ENCODE peak calls at places on chromosome 7, in six cellular contexts. One of them, this sample, is unnamed.
A peak's percentile ranks its signal among the peaks of the same experiment; 100 is the strongest.

GRCh38 chr7:94874036-94874745 is 33.2 kb upstream of the PPP1R9A start:
- DNase-seq in GM23248: no peak
- DNase-seq in PC-3: no peak
- DNase-seq in mesenchymal stem cell: no peak
- DNase-seq in colonic mucosa: no peak
- DNase-seq in neuronal stem cell: no peak
- DNase-seq in this sample: no peak

GRCh38 chr7:155753446-155753965 is 58.8 kb downstream of the SHH start:
- DNase-seq in neuronal stem cell: no peak
- DNase-seq in PC-3: no peak
- DNase-seq in colonic mucosa: no peak
- DNase-seq in GM23248: no peak
- DNase-seq in mesenchymal stem cell: no peak
- DNase-seq in this sample: no peak

GRCh38 chr7:66699998-66700397 is 40.5 kb upstream of the RABGEF1 start:
- DNase-seq in mesenchymal stem cell: no peak
- DNase-seq in PC-3: no peak
- DNase-seq in neuronal stem cell: no peak
- DNase-seq in GM23248: no peak
- DNase-seq in colonic mucosa: peak; percentile 30
- DNase-seq in this sample: no peak

GRCh38 chr7:106770191-106770590 is 94.9 kb upstream of the PIK3CG start:
- DNase-seq in PC-3: peak; percentile 91
- DNase-seq in neuronal stem cell: no peak
- DNase-seq in colonic mucosa: no peak
- DNase-seq in mesenchymal stem cell: peak; percentile 91
- DNase-seq in GM23248: peak; percentile 88
- DNase-seq in this sample: peak; percentile 86

GRCh38 chr7:68267486-68267885 is 1270.9 kb downstream of the TYW1 start:
- DNase-seq in GM23248: no peak
- DNase-seq in mesenchymal stem cell: no peak
- DNase-seq in PC-3: no peak
- DNase-seq in neuronal stem cell: no peak
- DNase-seq in colonic mucosa: no peak
- DNase-seq in this sample: no peak

GRCh38 chr7:16315280-16315679 is 106.1 kb downstream of the CRPPA start:
- DNase-seq in PC-3: no peak
- DNase-seq in neuronal stem cell: no peak
- DNase-seq in mesenchymal stem cell: no peak
- DNase-seq in colonic mucosa: no peak
- DNase-seq in GM23248: no peak
- DNase-seq in this sample: peak; percentile 27

GRCh38 chr7:100691676-100692577 is 2.1 kb downstream of the GIGYF1 start:
- DNase-seq in GM23248: peak; percentile 84
- DNase-seq in mesenchymal stem cell: peak; percentile 73
- DNase-seq in colonic mucosa: peak; percentile 88
- DNase-seq in PC-3: peak; percentile 78
- DNase-seq in neuronal stem cell: peak; percentile 92
- DNase-seq in this sample: peak; percentile 93

GRCh38 chr7:83514977-83515376 is 134.0 kb downstream of the SEMA3E start:
- DNase-seq in mesenchymal stem cell: no peak
- DNase-seq in PC-3: no peak
- DNase-seq in colonic mucosa: no peak
- DNase-seq in GM23248: no peak
- DNase-seq in neuronal stem cell: no peak
- DNase-seq in this sample: no peak

GRCh38 chr7:105487559-105488218 is 34.4 kb downstream of the PUS7 start:
- DNase-seq in GM23248: peak; percentile 86
- DNase-seq in neuronal stem cell: peak; percentile 2
- DNase-seq in mesenchymal stem cell: peak; percentile 82
- DNase-seq in colonic mucosa: no peak
- DNase-seq in PC-3: peak; percentile 58
- DNase-seq in this sample: peak; percentile 82

GRCh38 chr7:604884-605531 is 85.4 kb upstream of the PDGFA start:
- DNase-seq in mesenchymal stem cell: no peak
- DNase-seq in GM23248: no peak
- DNase-seq in colonic mucosa: no peak
- DNase-seq in PC-3: no peak
- DNase-seq in neuronal stem cell: no peak
- DNase-seq in this sample: no peak

GRCh38 chr7:34620425-34620824 is 37.6 kb upstream of the NPSR1 start:
- DNase-seq in mesenchymal stem cell: no peak
- DNase-seq in neuronal stem cell: no peak
- DNase-seq in colonic mucosa: no peak
- DNase-seq in GM23248: no peak
- DNase-seq in PC-3: no peak
- DNase-seq in this sample: no peak

GRCh38 chr7:112423987-112424386 is 26.3 kb upstream of the IFRD1 start:
- DNase-seq in neuronal stem cell: no peak
- DNase-seq in GM23248: no peak
- DNase-seq in mesenchymal stem cell: no peak
- DNase-seq in PC-3: no peak
- DNase-seq in colonic mucosa: no peak
- DNase-seq in this sample: no peak

GRCh38 chr7:77698042-77698625 is 1.9 kb downstream of the RSBN1L start:
- DNase-seq in neuronal stem cell: no peak
- DNase-seq in mesenchymal stem cell: no peak
- DNase-seq in colonic mucosa: no peak
- DNase-seq in PC-3: no peak
- DNase-seq in GM23248: peak; percentile 25
- DNase-seq in this sample: peak; percentile 32

GRCh38 chr7:133854739-133855138 is 272.4 kb upstream of the LRGUK start:
- DNase-seq in neuronal stem cell: no peak
- DNase-seq in PC-3: peak; percentile 69
- DNase-seq in GM23248: peak; percentile 68
- DNase-seq in mesenchymal stem cell: peak; percentile 56
- DNase-seq in colonic mucosa: no peak
- DNase-seq in this sample: peak; percentile 81

GRCh38 chr7:66013938-66014337 is 31.9 kb upstream of the GUSB start:
- DNase-seq in neuronal stem cell: peak; percentile 8
- DNase-seq in GM23248: peak; percentile 67
- DNase-seq in colonic mucosa: no peak
- DNase-seq in PC-3: peak; percentile 35
- DNase-seq in mesenchymal stem cell: peak; percentile 72
- DNase-seq in this sample: peak; percentile 56

GRCh38 chr7:37109853-37110252 is 338.8 kb downstream of the ELMO1 start:
- DNase-seq in neuronal stem cell: no peak
- DNase-seq in PC-3: no peak
- DNase-seq in colonic mucosa: no peak
- DNase-seq in GM23248: no peak
- DNase-seq in mesenchymal stem cell: peak; percentile 63
- DNase-seq in this sample: no peak

GRCh38 chr7:130490888-130491771 is 755 bp upstream of the MEST start:
- DNase-seq in mesenchymal stem cell: peak; percentile 77
- DNase-seq in colonic mucosa: no peak
- DNase-seq in GM23248: peak; percentile 66
- DNase-seq in neuronal stem cell: peak; percentile 55
- DNase-seq in PC-3: no peak
- DNase-seq in this sample: peak; percentile 67

GRCh38 chr7:867406-868188 is 8.8 kb upstream of the GET4 start:
- DNase-seq in GM23248: peak; percentile 96
- DNase-seq in colonic mucosa: peak; percentile 90
- DNase-seq in mesenchymal stem cell: no peak
- DNase-seq in neuronal stem cell: no peak
- DNase-seq in PC-3: no peak
- DNase-seq in this sample: peak; percentile 51

GRCh38 chr7:21054427-21055133 is 267.9 kb upstream of the SP8 start:
- DNase-seq in colonic mucosa: no peak
- DNase-seq in PC-3: peak; percentile 19
- DNase-seq in GM23248: peak; percentile 2
- DNase-seq in mesenchymal stem cell: no peak
- DNase-seq in neuronal stem cell: no peak
- DNase-seq in this sample: no peak

GRCh38 chr7:97731736-97732370 is at the start of gene TAC1:
- DNase-seq in neuronal stem cell: peak; percentile 43
- DNase-seq in mesenchymal stem cell: no peak
- DNase-seq in GM23248: peak; percentile 32
- DNase-seq in PC-3: no peak
- DNase-seq in colonic mucosa: no peak
- DNase-seq in this sample: peak; percentile 22

GRCh38 chr7:64887756-64888508 is 15.1 kb upstream of the ZNF273 start:
- DNase-seq in GM23248: no peak
- DNase-seq in neuronal stem cell: no peak
- DNase-seq in mesenchymal stem cell: no peak
- DNase-seq in colonic mucosa: peak; percentile 61
- DNase-seq in PC-3: no peak
- DNase-seq in this sample: no peak

GRCh38 chr7:3063016-3063753 is 19.5 kb upstream of the CARD11 start:
- DNase-seq in neuronal stem cell: no peak
- DNase-seq in PC-3: peak; percentile 6
- DNase-seq in GM23248: no peak
- DNase-seq in mesenchymal stem cell: no peak
- DNase-seq in colonic mucosa: no peak
- DNase-seq in this sample: no peak

GRCh38 chr7:47474937-47475879 is 106.7 kb downstream of the TNS3 start:
- DNase-seq in neuronal stem cell: no peak
- DNase-seq in colonic mucosa: peak; percentile 93
- DNase-seq in PC-3: peak; percentile 96
- DNase-seq in GM23248: peak; percentile 98
- DNase-seq in mesenchymal stem cell: peak; percentile 99
- DNase-seq in this sample: peak; percentile 96

GRCh38 chr7:153472516-153472915 is 579.7 kb upstream of the DPP6 start:
- DNase-seq in mesenchymal stem cell: no peak
- DNase-seq in GM23248: no peak
- DNase-seq in colonic mucosa: no peak
- DNase-seq in PC-3: no peak
- DNase-seq in neuronal stem cell: no peak
- DNase-seq in this sample: no peak

GRCh38 chr7:102008535-102009262 is 191.3 kb downstream of the CUX1 start:
- DNase-seq in neuronal stem cell: no peak
- DNase-seq in PC-3: peak; percentile 60
- DNase-seq in GM23248: no peak
- DNase-seq in colonic mucosa: peak; percentile 84
- DNase-seq in mesenchymal stem cell: no peak
- DNase-seq in this sample: no peak

DNA sequence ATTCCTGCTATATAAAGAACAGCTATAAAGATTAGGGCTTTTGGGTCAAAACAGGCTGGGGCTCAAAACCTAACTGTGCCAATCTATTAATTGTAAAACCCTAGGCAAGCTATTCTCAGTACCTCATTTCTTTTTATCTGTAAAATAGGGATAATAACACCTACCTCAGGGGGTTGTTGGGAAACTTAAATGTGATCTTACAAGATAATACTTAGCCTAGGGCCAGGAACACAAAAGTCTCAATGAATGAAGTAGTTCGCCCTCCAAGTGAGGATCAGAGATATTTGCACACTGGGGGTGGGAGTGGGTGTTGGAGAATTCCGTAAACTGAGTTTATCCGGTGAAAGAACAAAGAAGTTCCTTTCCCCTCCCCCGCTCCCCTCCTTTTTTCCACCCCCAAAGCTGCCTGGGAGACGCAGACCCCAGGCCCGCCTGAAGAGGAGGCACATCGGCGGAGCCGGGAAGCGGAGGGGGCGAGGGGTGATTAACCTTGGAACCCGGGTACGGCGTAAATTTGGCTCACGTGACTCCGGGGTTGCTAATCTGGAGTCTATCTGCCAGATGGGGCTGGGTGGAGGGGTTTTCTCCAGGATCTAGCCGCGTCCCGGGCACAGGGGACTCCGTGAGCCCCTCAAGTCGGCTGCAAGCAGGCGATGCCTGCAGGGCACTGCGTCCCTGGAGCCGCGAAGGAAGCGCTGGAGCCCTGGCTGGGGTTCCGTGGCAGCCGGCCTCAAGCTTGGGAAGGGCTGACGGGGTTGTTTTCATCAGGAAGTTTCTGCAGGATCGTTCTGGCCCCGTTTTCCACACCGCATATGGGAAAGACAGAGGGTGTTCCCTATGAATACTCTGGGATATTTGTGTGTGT is 1.3 kb upstream of the PODXL start:
- DNase-seq in neuronal stem cell: peak; percentile 65
- DNase-seq in colonic mucosa: peak; percentile 41
- DNase-seq in mesenchymal stem cell: peak; percentile 19
- DNase-seq in GM23248: peak; percentile 66
- DNase-seq in PC-3: peak; percentile 24
- DNase-seq in this sample: peak; percentile 44
- H3K9ac ChIP-seq in neuronal stem cell: no peak overlapping the region
- H3K9ac ChIP-seq in colonic mucosa: peak overlapping the region; percentile 34
- H3K9ac ChIP-seq in mesenchymal stem cell: peak overlapping the region; percentile 88
- H3K9ac ChIP-seq in GM23248: peak overlapping the region; percentile 75
- H3K9ac ChIP-seq in PC-3: peak overlapping the region; percentile 47
- H3K9ac ChIP-seq in this sample: peak overlapping the region; percentile 60

DNA sequence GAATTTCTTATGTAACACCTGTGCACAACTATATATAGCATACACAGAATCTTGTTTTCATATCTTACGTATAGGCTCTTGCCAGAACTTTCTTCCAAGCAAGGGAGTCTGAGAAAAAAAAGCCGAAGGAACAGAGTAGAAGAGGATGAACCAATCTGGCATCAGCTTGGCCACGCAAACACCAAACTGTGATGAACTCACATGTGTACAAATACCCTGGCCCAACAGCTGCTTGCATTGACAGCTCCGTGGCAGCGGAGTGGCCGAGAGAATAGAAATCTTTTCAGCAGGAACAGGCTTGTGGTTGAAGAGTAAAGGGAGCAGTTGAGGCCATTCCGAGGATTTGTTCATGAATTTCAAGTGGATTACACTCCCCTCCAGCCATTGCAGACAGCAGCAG is 173.8 kb upstream of the PLXNA4 start:
- DNase-seq in PC-3: no peak
- DNase-seq in mesenchymal stem cell: no peak
- DNase-seq in neuronal stem cell: no peak
- DNase-seq in colonic mucosa: no peak
- DNase-seq in GM23248: no peak
- DNase-seq in this sample: no peak
- H3K4me3 ChIP-seq in PC-3: no peak overlapping the region
- H3K4me3 ChIP-seq in mesenchymal stem cell: peak overlapping the region; percentile 4
- H3K4me3 ChIP-seq in neuronal stem cell: peak overlapping the region; percentile 8
- H3K4me3 ChIP-seq in colonic mucosa: no peak overlapping the region
- H3K4me3 ChIP-seq in GM23248: no peak overlapping the region
- H3K4me3 ChIP-seq in this sample: no peak overlapping the region

GRCh38 chr7:4995429-4995969 is 36.5 kb upstream of the MMD2 start:
- DNase-seq in colonic mucosa: no peak
- DNase-seq in GM23248: no peak
- DNase-seq in neuronal stem cell: no peak
- DNase-seq in PC-3: no peak
- DNase-seq in mesenchymal stem cell: no peak
- DNase-seq in this sample: no peak

GRCh38 chr7:4998830-4999768 is 40.1 kb upstream of the MMD2 start:
- DNase-seq in GM23248: no peak
- DNase-seq in colonic mucosa: no peak
- DNase-seq in PC-3: no peak
- DNase-seq in mesenchymal stem cell: no peak
- DNase-seq in neuronal stem cell: no peak
- DNase-seq in this sample: no peak

GRCh38 chr7:4998244-4998643 is 39.3 kb upstream of the MMD2 start:
- DNase-seq in colonic mucosa: no peak
- DNase-seq in PC-3: no peak
- DNase-seq in mesenchymal stem cell: no peak
- DNase-seq in neuronal stem cell: no peak
- DNase-seq in GM23248: no peak
- DNase-seq in this sample: no peak

GRCh38 chr7:4996696-4997222 is 37.8 kb upstream of the MMD2 start:
- DNase-seq in PC-3: no peak
- DNase-seq in GM23248: no peak
- DNase-seq in neuronal stem cell: no peak
- DNase-seq in mesenchymal stem cell: no peak
- DNase-seq in colonic mucosa: no peak
- DNase-seq in this sample: no peak

GRCh38 chr7:4993471-4993870 is 34.5 kb upstream of the MMD2 start:
- DNase-seq in GM23248: no peak
- DNase-seq in PC-3: no peak
- DNase-seq in colonic mucosa: no peak
- DNase-seq in mesenchymal stem cell: no peak
- DNase-seq in neuronal stem cell: no peak
- DNase-seq in this sample: no peak
- H3K36me3 ChIP-seq in GM23248: peaks cover 21% of the 10 kb centered on the region
- H3K36me3 ChIP-seq in PC-3: peaks cover 7% of the 10 kb centered on the region
- H3K36me3 ChIP-seq in colonic mucosa: peaks cover 6% of the 10 kb centered on the region
- H3K36me3 ChIP-seq in mesenchymal stem cell: peaks cover 77% of the 10 kb centered on the region
- H3K36me3 ChIP-seq in neuronal stem cell: peaks cover 39% of the 10 kb centered on the region
- H3K36me3 ChIP-seq in this sample: peaks cover 83% of the 10 kb centered on the region

GRCh38 chr7:123748171-123748733 is 551 bp downstream of the WASL start:
- DNase-seq in PC-3: peak; percentile 28
- DNase-seq in colonic mucosa: peak; percentile 53
- DNase-seq in neuronal stem cell: peak; percentile 27
- DNase-seq in mesenchymal stem cell: peak; percentile 58
- DNase-seq in GM23248: peak; percentile 76
- DNase-seq in this sample: peak; percentile 72
- H3K9ac ChIP-seq in PC-3: peak overlapping the region; percentile 95
- H3K9ac ChIP-seq in colonic mucosa: peak overlapping the region; percentile 97
- H3K9ac ChIP-seq in neuronal stem cell: peak overlapping the region; percentile 99
- H3K9ac ChIP-seq in mesenchymal stem cell: peak overlapping the region; percentile 95
- H3K9ac ChIP-seq in GM23248: peak overlapping the region; percentile 98
- H3K9ac ChIP-seq in this sample: peak overlapping the region; percentile 98